ENCODE peak calls at places on chromosomes 11 and 22, in five cellular contexts. J is neuronal stem cell; I is body of pancreas; E is esophagus squamous epithelium; W is CD4-positive, CD25-positive, alpha-beta regulatory T cell. B is an unnamed sample. For H3K9me3, the result is how much of the 10 kb centered on the place peaks cover.

GRCh38 chr11:18203723-18204122 is 31.1 kb downstream of the MRGPRX4 start:
- DNase-seq in J (peak), I (no peak), E (no peak), W (peak), B (no peak)

GRCh38 chr11:119152604-119153003 is 3.8 kb downstream of the ABCG4 start:
- DNase-seq in J (no peak), I (no peak), E (no peak), W (no peak), B (no peak)

GRCh38 chr22:48070760-48071159 is 1308.3 kb downstream of the TBC1D22A start:
- DNase-seq in J (no peak), I (no peak), E (no peak), W (no peak), B (no peak)

GRCh38 chr22:17065433-17065832 is 19.4 kb upstream of the IL17RA start:
- DNase-seq in J (no peak), I (no peak), E (no peak), W (no peak), B (no peak)

GRCh38 chr22:29245626-29246385 is 22.0 kb downstream of the RHBDD3 start:
- DNase-seq in J (peak), I (peak), E (peak), W (peak), B (peak)

GRCh38 chr11:119476666-119477331 is 53.8 kb upstream of the THY1 start:
- DNase-seq in J (no peak), I (no peak), E (no peak), W (no peak), B (no peak)

GRCh38 chr11:18706330-18707243 is 8.0 kb downstream of the TMEM86A start:
- DNase-seq in J (no peak), I (peak), E (no peak), W (peak), B (peak)

GRCh38 chr11:130425156-130425555 is 3.3 kb downstream of the ADAMTS8 start:
- DNase-seq in J (no peak), I (no peak), E (no peak), W (no peak), B (no peak)

GRCh38 chr22:37457093-37457893 is 28.9 kb downstream of the MFNG start:
- DNase-seq in J (peak), I (peak), E (no peak), W (peak), B (peak)

GRCh38 chr11:65609711-65610110 is 4.3 kb downstream of the MAP3K11 start:
- DNase-seq in J (no peak), I (no peak), E (no peak), W (no peak), B (no peak)

GRCh38 chr11:117870176-117870952 is 6.1 kb downstream of the FXYD6 start:
- DNase-seq in J (no peak), I (peak), E (no peak), W (no peak), B (no peak)

GRCh38 chr11:85028329-85029101 is 598.6 kb downstream of the DLG2 start:
- DNase-seq in J (no peak), I (no peak), E (no peak), W (no peak), B (no peak)

GRCh38 chr11:64593156-64594105 is 2.4 kb downstream of the SLC22A12 start:
- DNase-seq in J (no peak), I (no peak), E (no peak), W (no peak), B (no peak)

GRCh38 chr22:36303874-36304273 is 50.9 kb downstream of the APOL1 start:
- DNase-seq in J (no peak), I (no peak), E (no peak), W (no peak), B (no peak)

GRCh38 chr11:74937696-74938475 is 11.0 kb downstream of the XRRA1 start:
- DNase-seq in J (no peak), I (no peak), E (no peak), W (no peak), B (no peak)

GRCh38 chr11:18772211-18772610 is 19.4 kb downstream of the PTPN5 start:
- DNase-seq in J (no peak), I (no peak), E (no peak), W (no peak), B (no peak)

GRCh38 chr11:28384418-28384817 is 276.2 kb downstream of the METTL15 start:
- DNase-seq in J (no peak), I (no peak), E (no peak), W (no peak), B (no peak)

GRCh38 chr22:39683639-39684038 is 113.1 kb downstream of the CACNA1I start:
- DNase-seq in J (no peak), I (no peak), E (no peak), W (no peak), B (no peak)

GRCh38 chr11:127649071-127649470 is 648.5 kb upstream of the KIRREL3 start:
- DNase-seq in J (no peak), I (no peak), E (no peak), W (no peak), B (no peak)

GRCh38 chr11:120180571-120181445 is 30.0 kb upstream of the OAF start:
- DNase-seq in J (peak), I (no peak), E (no peak), W (no peak), B (no peak)

GRCh38 chr11:12606597-12606996 is 67.6 kb upstream of the TEAD1 start:
- DNase-seq in J (no peak), I (no peak), E (no peak), W (no peak), B (no peak)

GRCh38 chr11:120554771-120555432 is 43.4 kb downstream of the GRIK4 start:
- DNase-seq in J (no peak), I (no peak), E (no peak), W (no peak), B (no peak)

GRCh38 chr11:24046731-24047130 is 450.1 kb upstream of the LUZP2 start:
- DNase-seq in J (no peak), I (no peak), E (no peak), W (no peak), B (no peak)

GRCh38 chr22:29026579-29026978 is 35.1 kb downstream of the C22orf31 start:
- DNase-seq in J (no peak), I (no peak), E (no peak), W (no peak), B (no peak)

GRCh38 chr11:128400382-128401203 is 186.8 kb downstream of the ETS1 start:
- DNase-seq in J (no peak), I (no peak), E (no peak), W (no peak), B (no peak)

GRCh38 chr22:17060126-17060525 is 24.7 kb upstream of the IL17RA start:
- DNase-seq in J (no peak), I (no peak), E (no peak), W (no peak), B (no peak)

GRCh38 chr11:86524603-86525352 is 147.6 kb downstream of the ME3 start:
- DNase-seq in J (no peak), I (no peak), E (no peak), W (no peak), B (no peak)

GRCh38 chr11:125072210-125072960 is 9.3 kb downstream of the SLC37A2 start:
- DNase-seq in J (no peak), I (no peak), E (no peak), W (no peak), B (no peak)

GRCh38 chr11:128246364-128247234 is 340.8 kb downstream of the ETS1 start:
- DNase-seq in J (no peak), I (peak), E (no peak), W (no peak), B (no peak)

GRCh38 chr11:75450826-75451783 is 18.1 kb upstream of the KLHL35 start:
- DNase-seq in J (no peak), I (no peak), E (no peak), W (peak), B (no peak)

GRCh38 chr22:27983361-27983791 is 64.3 kb upstream of the PITPNB start:
- DNase-seq in J (no peak), I (peak), E (no peak), W (no peak), B (no peak)

GRCh38 chr22:29312218-29313125 is 3.0 kb downstream of the RASL10A start:
- DNase-seq in J (no peak), I (no peak), E (no peak), W (no peak), B (no peak)

GRCh38 chr11:97754976-97755375 is 1265.8 kb upstream of the CNTN5 start:
- DNase-seq in J (peak), I (no peak), E (no peak), W (no peak), B (no peak)

GRCh38 chr11:131977854-131978253 is 607.4 kb downstream of the NTM start:
- DNase-seq in J (no peak), I (no peak), E (no peak), W (no peak), B (no peak)

GRCh38 chr11:120977470-120977869 is 46.4 kb upstream of the TBCEL start:
- DNase-seq in J (no peak), I (no peak), E (no peak), W (no peak), B (no peak)

DNA sequence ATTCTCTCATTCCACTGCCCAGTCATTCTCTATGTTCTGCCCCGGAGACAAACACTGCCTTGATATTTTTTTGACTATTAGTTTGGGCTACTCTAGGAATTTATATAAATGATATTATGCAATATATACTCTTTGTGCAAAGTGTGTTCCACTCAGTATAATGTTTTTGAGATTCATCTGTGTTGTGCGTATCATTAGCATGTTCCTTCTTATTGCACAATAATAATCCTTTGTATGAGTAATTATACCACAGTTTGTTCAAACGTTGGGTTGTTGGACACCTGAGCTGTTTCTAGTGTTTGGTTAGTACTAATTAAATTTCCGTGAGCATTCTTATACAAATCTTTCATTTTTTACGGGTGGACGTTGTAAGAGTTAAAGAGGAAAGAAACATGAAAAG is 390.6 kb downstream of the GUCY1A2 start:
- DNase-seq in J (no peak), I (no peak), E (no peak), W (no peak), B (no peak)
- H3K9me3 ChIP-seq in J (under half), I (under half), E (under half), W (under half), B (under half)

GRCh38 chr22:44776535-44777363 is 24.4 kb downstream of the ARHGAP8 start:
- DNase-seq in J (no peak), I (no peak), E (no peak), W (no peak), B (no peak)
- H3K4me3 ChIP-seq in J (no peak), I (no peak), E (no peak), W (no peak), B (no peak)

GRCh38 chr11:70313945-70314344 is 43.5 kb downstream of the PPFIA1 start:
- DNase-seq in J (no peak), I (no peak), E (no peak), W (no peak), B (no peak)
- H3K27ac ChIP-seq in J (no peak), I (no peak), E (no peak), W (no peak), B (no peak)

GRCh38 chr11:41978951-41979350 is 519.5 kb upstream of the LRRC4C start:
- DNase-seq in J (no peak), I (no peak), E (no peak), W (no peak), B (no peak)
- H3K9me3 ChIP-seq in J (under half), I (under half), E (under half), W (under half), B (under half)

DNA sequence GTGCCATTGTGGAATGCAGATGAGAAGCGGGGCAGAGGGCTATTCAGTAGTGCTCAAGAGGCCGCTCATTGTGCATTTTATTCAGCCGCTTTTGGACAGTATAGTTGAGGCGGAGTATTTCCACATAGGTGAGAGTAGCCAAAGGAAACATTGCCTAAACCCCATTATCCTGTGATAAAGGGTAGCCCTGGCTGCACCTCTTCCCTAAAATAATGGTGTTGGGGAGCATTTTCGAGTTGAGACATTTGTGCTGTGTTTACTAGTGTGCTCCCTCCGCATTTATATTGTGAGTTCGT is 68.8 kb downstream of the SPECC1L start:
- DNase-seq in J (no peak), I (no peak), E (no peak), W (no peak), B (no peak)
- H3K4me3 ChIP-seq in J (no peak), I (no peak), E (no peak), W (no peak), B (no peak)